ENCODE peak calls at places on chromosomes 11 and 22, in four cellular contexts. One of them, this sample, is unnamed.

GRCh38 chr11:116807601-116808261 is 15.4 kb downstream of the APOA4 start:
- DNase-seq in CD8-positive, alpha-beta T cell: no peak
- DNase-seq in thyroid gland: no peak
- DNase-seq in tibial artery: no peak
- DNase-seq in this sample: no peak

GRCh38 chr11:77092382-77092781 is 10.3 kb upstream of the OMP start:
- DNase-seq in tibial artery: peak
- DNase-seq in thyroid gland: no peak
- DNase-seq in CD8-positive, alpha-beta T cell: no peak
- DNase-seq in this sample: no peak

GRCh38 chr11:120210651-120211521 is at the start of gene OAF:
- DNase-seq in thyroid gland: peak
- DNase-seq in tibial artery: no peak
- DNase-seq in CD8-positive, alpha-beta T cell: peak
- DNase-seq in this sample: peak

GRCh38 chr11:118953265-118953664 is 2.8 kb upstream of the UPK2 start:
- DNase-seq in thyroid gland: no peak
- DNase-seq in tibial artery: no peak
- DNase-seq in CD8-positive, alpha-beta T cell: no peak
- DNase-seq in this sample: peak

GRCh38 chr11:33574366-33574765 is 126.3 kb downstream of the C11orf91 start:
- DNase-seq in CD8-positive, alpha-beta T cell: no peak
- DNase-seq in tibial artery: no peak
- DNase-seq in thyroid gland: no peak
- DNase-seq in this sample: no peak

GRCh38 chr11:109808569-109808968 is 284.6 kb upstream of the ZC3H12C start:
- DNase-seq in tibial artery: no peak
- DNase-seq in thyroid gland: no peak
- DNase-seq in CD8-positive, alpha-beta T cell: no peak
- DNase-seq in this sample: no peak

GRCh38 chr11:2517016-2517385 is 72.2 kb downstream of the KCNQ1 start:
- DNase-seq in tibial artery: peak
- DNase-seq in CD8-positive, alpha-beta T cell: no peak
- DNase-seq in thyroid gland: peak
- DNase-seq in this sample: peak

GRCh38 chr11:59944761-59945160 is 6.5 kb downstream of the OOSP1 start:
- DNase-seq in CD8-positive, alpha-beta T cell: no peak
- DNase-seq in thyroid gland: no peak
- DNase-seq in tibial artery: no peak
- DNase-seq in this sample: no peak

GRCh38 chr22:30802202-30803166 is 107.8 kb downstream of the OSBP2 start:
- DNase-seq in tibial artery: peak
- DNase-seq in thyroid gland: peak
- DNase-seq in CD8-positive, alpha-beta T cell: peak
- DNase-seq in this sample: peak

GRCh38 chr11:78417888-78418583 is 416 bp upstream of the GAB2 start:
- DNase-seq in tibial artery: peak
- DNase-seq in thyroid gland: peak
- DNase-seq in CD8-positive, alpha-beta T cell: peak
- DNase-seq in this sample: peak

GRCh38 chr11:78417175-78417887 is at the start of gene GAB2:
- DNase-seq in thyroid gland: peak
- DNase-seq in CD8-positive, alpha-beta T cell: peak
- DNase-seq in tibial artery: peak
- DNase-seq in this sample: no peak

GRCh38 chr11:78415338-78415737 is 2.3 kb downstream of the GAB2 start:
- DNase-seq in CD8-positive, alpha-beta T cell: no peak
- DNase-seq in thyroid gland: no peak
- DNase-seq in tibial artery: no peak
- DNase-seq in this sample: no peak

GRCh38 chr11:78416285-78417174 is 1.1 kb downstream of the GAB2 start:
- DNase-seq in tibial artery: peak
- DNase-seq in thyroid gland: peak
- DNase-seq in CD8-positive, alpha-beta T cell: peak
- DNase-seq in this sample: peak

DNA sequence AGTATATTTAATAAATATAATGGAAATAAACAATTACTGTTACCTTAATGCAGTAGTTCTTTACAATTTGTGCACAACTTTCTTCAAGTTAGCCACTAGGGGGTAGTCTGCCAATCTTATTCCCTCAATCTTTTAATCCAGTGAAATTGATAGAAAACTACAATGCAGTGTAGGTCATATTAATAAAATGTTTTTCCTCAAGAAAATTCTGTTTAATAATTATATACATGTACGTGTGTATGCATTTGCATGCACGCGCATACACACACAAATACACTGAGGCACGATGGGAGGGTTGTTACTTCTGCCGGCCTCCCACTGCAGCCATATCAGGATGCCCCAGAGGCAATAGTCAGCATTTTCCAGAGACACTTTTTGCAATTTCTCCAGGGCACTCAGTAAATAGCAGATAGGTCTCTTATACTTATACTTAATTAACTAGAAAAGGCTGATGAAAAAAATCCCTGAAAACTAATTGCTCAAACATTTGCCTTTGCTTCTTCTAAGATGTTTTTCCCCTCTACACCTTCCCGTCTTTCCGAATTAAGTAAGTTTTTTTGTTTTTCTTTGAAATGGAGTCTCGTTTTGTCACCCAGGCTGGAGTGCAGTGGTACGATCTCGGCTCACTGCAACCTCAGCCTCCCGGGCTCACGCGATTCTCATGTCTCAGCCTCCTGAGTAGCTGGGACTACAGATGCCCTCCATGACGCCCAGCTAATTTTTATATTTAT is 3.1 kb downstream of the GAB2 start:
- DNase-seq in CD8-positive, alpha-beta T cell: no peak
- DNase-seq in tibial artery: no peak
- DNase-seq in thyroid gland: no peak
- DNase-seq in this sample: no peak
- TF ChIP-seq CTCF in CD8-positive, alpha-beta T cell: peak
- TF ChIP-seq CTCF in tibial artery: peak
- TF ChIP-seq CTCF in thyroid gland: no peak
- TF ChIP-seq CTCF in this sample: peak

GRCh38 chr11:16925495-16926065 is 88.6 kb downstream of the PLEKHA7 start:
- DNase-seq in CD8-positive, alpha-beta T cell: no peak
- DNase-seq in thyroid gland: peak
- DNase-seq in tibial artery: no peak
- DNase-seq in this sample: no peak
- H3K4me3 ChIP-seq in CD8-positive, alpha-beta T cell: no peak
- H3K4me3 ChIP-seq in thyroid gland: peak
- H3K4me3 ChIP-seq in tibial artery: peak
- H3K4me3 ChIP-seq in this sample: peak

GRCh38 chr22:50525104-50525958 is at the start of gene SCO2:
- DNase-seq in thyroid gland: peak
- DNase-seq in tibial artery: peak
- DNase-seq in CD8-positive, alpha-beta T cell: peak
- DNase-seq in this sample: peak
- TF ChIP-seq CTCF in thyroid gland: peak
- TF ChIP-seq CTCF in tibial artery: peak
- TF ChIP-seq CTCF in CD8-positive, alpha-beta T cell: no peak
- TF ChIP-seq CTCF in this sample: peak

GRCh38 chr11:68373189-68373809 is 60.9 kb downstream of the LRP5 start:
- DNase-seq in thyroid gland: no peak
- DNase-seq in CD8-positive, alpha-beta T cell: no peak
- DNase-seq in tibial artery: peak
- DNase-seq in this sample: no peak
- H3K4me3 ChIP-seq in thyroid gland: no peak
- H3K4me3 ChIP-seq in CD8-positive, alpha-beta T cell: no peak
- H3K4me3 ChIP-seq in tibial artery: peak
- H3K4me3 ChIP-seq in this sample: no peak

GRCh38 chr22:41757507-41757906 is 43.0 kb upstream of the CCDC134 start:
- DNase-seq in thyroid gland: no peak
- DNase-seq in tibial artery: no peak
- DNase-seq in CD8-positive, alpha-beta T cell: no peak
- DNase-seq in this sample: no peak

GRCh38 chr22:41758231-41758630 is 42.2 kb upstream of the CCDC134 start:
- DNase-seq in thyroid gland: no peak
- DNase-seq in CD8-positive, alpha-beta T cell: no peak
- DNase-seq in tibial artery: no peak
- DNase-seq in this sample: no peak

GRCh38 chr22:41766476-41766875 is 34.0 kb upstream of the CCDC134 start:
- DNase-seq in CD8-positive, alpha-beta T cell: no peak
- DNase-seq in tibial artery: no peak
- DNase-seq in thyroid gland: no peak
- DNase-seq in this sample: no peak

GRCh38 chr22:41768420-41768819 is 32.1 kb upstream of the CCDC134 start:
- DNase-seq in tibial artery: no peak
- DNase-seq in CD8-positive, alpha-beta T cell: no peak
- DNase-seq in thyroid gland: no peak
- DNase-seq in this sample: no peak

DNA sequence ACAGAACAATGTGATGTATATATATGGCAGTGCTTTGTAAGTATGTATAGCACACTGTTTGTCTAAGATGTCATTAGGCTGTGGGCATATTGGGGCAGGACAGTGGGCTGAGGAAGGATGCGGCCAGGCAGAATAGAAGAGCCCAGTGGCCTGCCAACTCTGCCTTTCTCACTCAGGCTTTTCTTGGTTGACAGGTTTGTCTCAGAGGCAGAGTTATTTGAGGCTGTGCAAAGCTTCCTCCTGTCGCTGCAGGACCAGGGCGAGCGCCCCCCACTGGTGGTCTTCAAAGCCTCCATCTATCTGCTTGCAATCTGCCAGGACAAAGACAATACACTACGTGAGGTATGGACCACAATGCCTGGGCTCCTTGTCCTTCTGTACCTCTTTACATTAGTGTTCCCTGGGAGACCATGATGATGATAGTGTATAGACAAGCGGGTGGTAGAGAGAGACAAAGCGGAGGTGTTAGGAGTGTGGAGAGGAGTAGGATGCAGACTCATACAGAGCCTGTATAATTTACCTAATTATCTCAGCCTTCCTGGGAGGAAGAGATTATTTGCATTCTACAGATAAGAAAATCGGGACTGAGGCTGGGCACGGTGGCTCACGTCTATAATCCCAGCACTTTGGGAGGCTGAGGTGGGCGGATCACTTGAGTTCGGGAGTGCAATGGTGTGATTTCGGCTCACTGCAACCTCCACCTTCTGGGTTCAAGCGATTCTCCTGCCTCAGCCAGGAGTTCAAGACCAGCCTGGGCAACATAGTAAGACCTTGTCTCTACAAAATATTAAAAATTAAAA is 37.3 kb upstream of the CCDC134 start:
- DNase-seq in CD8-positive, alpha-beta T cell: peak
- DNase-seq in tibial artery: no peak
- DNase-seq in thyroid gland: no peak
- DNase-seq in this sample: no peak
- TF ChIP-seq CTCF in CD8-positive, alpha-beta T cell: peak
- TF ChIP-seq CTCF in tibial artery: no peak
- TF ChIP-seq CTCF in thyroid gland: no peak
- TF ChIP-seq CTCF in this sample: no peak

DNA sequence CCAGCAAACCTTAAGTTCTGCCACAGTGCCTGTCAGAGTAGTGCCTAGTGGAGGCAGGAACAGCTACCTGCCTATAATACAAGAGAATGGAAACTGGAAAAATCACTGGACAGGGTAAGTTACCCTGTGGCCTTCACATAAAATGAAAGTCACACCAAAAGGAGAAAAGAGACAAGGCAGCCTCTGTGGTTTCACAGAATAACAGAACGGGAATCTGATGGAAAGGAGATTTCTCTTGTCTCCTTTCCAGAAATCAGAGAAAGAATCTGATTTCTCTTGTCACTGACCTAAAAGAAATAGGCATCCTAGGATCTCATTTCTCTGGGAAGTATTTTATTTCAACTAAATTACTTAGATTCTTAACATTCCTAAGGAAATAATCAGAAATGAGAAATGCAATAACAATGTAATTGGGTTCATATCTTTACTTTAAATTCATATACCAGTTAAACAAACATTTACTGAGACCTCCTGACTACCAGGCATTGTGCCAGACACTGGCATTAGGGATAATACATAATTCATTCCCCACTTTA is 41.6 kb downstream of the PRCP start:
- DNase-seq in CD8-positive, alpha-beta T cell: no peak
- DNase-seq in tibial artery: no peak
- DNase-seq in thyroid gland: no peak
- DNase-seq in this sample: no peak
- H3K4me3 ChIP-seq in CD8-positive, alpha-beta T cell: no peak
- H3K4me3 ChIP-seq in tibial artery: no peak
- H3K4me3 ChIP-seq in thyroid gland: no peak
- H3K4me3 ChIP-seq in this sample: peak

GRCh38 chr22:36727110-36727509 is 23.6 kb upstream of the CACNG2 start:
- DNase-seq in thyroid gland: no peak
- DNase-seq in tibial artery: no peak
- DNase-seq in CD8-positive, alpha-beta T cell: no peak
- DNase-seq in this sample: no peak
- TF ChIP-seq CTCF in thyroid gland: no peak
- TF ChIP-seq CTCF in tibial artery: no peak
- TF ChIP-seq CTCF in CD8-positive, alpha-beta T cell: no peak
- TF ChIP-seq CTCF in this sample: no peak

GRCh38 chr11:63612181-63612580 is 2.1 kb downstream of the PLAAT3 start:
- DNase-seq in CD8-positive, alpha-beta T cell: no peak
- DNase-seq in tibial artery: no peak
- DNase-seq in thyroid gland: no peak
- DNase-seq in this sample: no peak

GRCh38 chr11:63609971-63610580 is 4.2 kb downstream of the PLAAT3 start:
- DNase-seq in tibial artery: peak
- DNase-seq in CD8-positive, alpha-beta T cell: no peak
- DNase-seq in thyroid gland: no peak
- DNase-seq in this sample: no peak

GRCh38 chr11:63610604-63611394 is 3.4 kb downstream of the PLAAT3 start:
- DNase-seq in tibial artery: no peak
- DNase-seq in thyroid gland: peak
- DNase-seq in CD8-positive, alpha-beta T cell: no peak
- DNase-seq in this sample: no peak

GRCh38 chr11:63609536-63609935 is 4.7 kb downstream of the PLAAT3 start:
- DNase-seq in CD8-positive, alpha-beta T cell: no peak
- DNase-seq in thyroid gland: no peak
- DNase-seq in tibial artery: peak
- DNase-seq in this sample: peak

GRCh38 chr11:63611395-63611747 is 2.9 kb downstream of the PLAAT3 start:
- DNase-seq in tibial artery: no peak
- DNase-seq in thyroid gland: no peak
- DNase-seq in CD8-positive, alpha-beta T cell: no peak
- DNase-seq in this sample: no peak
- H3K4me3 ChIP-seq in tibial artery: no peak
- H3K4me3 ChIP-seq in thyroid gland: no peak
- H3K4me3 ChIP-seq in CD8-positive, alpha-beta T cell: no peak
- H3K4me3 ChIP-seq in this sample: peak

GRCh38 chr11:93089474-93090102 is 108.2 kb downstream of the SLC36A4 start:
- DNase-seq in CD8-positive, alpha-beta T cell: no peak
- DNase-seq in tibial artery: no peak
- DNase-seq in thyroid gland: no peak
- DNase-seq in this sample: peak
- TF ChIP-seq CTCF in CD8-positive, alpha-beta T cell: no peak
- TF ChIP-seq CTCF in tibial artery: no peak
- TF ChIP-seq CTCF in thyroid gland: no peak
- TF ChIP-seq CTCF in this sample: no peak

GRCh38 chr11:134126197-134126822 is 57.4 kb downstream of the JAM3 start:
- DNase-seq in tibial artery: no peak
- DNase-seq in CD8-positive, alpha-beta T cell: no peak
- DNase-seq in thyroid gland: no peak
- DNase-seq in this sample: peak
- H3K4me3 ChIP-seq in tibial artery: no peak
- H3K4me3 ChIP-seq in CD8-positive, alpha-beta T cell: no peak
- H3K4me3 ChIP-seq in thyroid gland: no peak
- H3K4me3 ChIP-seq in this sample: peak

This sample was measured in dorsolateral prefrontal cortex.